ENCODE peak calls at places on chromosomes 3 and 15, in seven cellular contexts. W, F, Z, J, E, L and A are unnamed samples.

GRCh38 chr3:18425641-18426403 is 683 bp upstream of the SATB1 start:
- DNase-seq in L (no peak), F (no peak), W (no peak), E (no peak), J (peak), Z (peak), A (no peak)

GRCh38 chr3:177977381-177978158 is 558.7 kb upstream of the KCNMB2 start:
- DNase-seq in Z (no peak), J (no peak), E (no peak), W (peak), L (peak), F (no peak), A (no peak)

GRCh38 chr15:70259640-70260066 is 161.9 kb upstream of the TLE3 start:
- DNase-seq in J (peak), L (no peak), Z (no peak), W (no peak), E (no peak), F (no peak), A (no peak)

GRCh38 chr3:149432149-149432548 is 42.3 kb upstream of the TM4SF4 start:
- DNase-seq in W (no peak), F (no peak), Z (no peak), E (no peak), L (no peak), J (no peak), A (no peak)

GRCh38 chr3:183486472-183486871 is 58.1 kb upstream of the MCF2L2 start:
- DNase-seq in W (no peak), Z (no peak), J (no peak), L (no peak), F (no peak), E (no peak), A (no peak)

GRCh38 chr3:196207833-196208607 is 3.2 kb downstream of the ZDHHC19 start:
- DNase-seq in L (no peak), E (no peak), J (peak), Z (no peak), F (peak), W (no peak), A (no peak)

GRCh38 chr3:133401374-133402135 is 1.7 kb downstream of the BFSP2 start:
- DNase-seq in Z (peak), E (no peak), F (no peak), W (no peak), J (no peak), L (no peak), A (no peak)

GRCh38 chr15:78109156-78109555 is 16.8 kb downstream of the SH2D7 start:
- DNase-seq in W (no peak), E (no peak), F (no peak), Z (no peak), J (no peak), L (no peak), A (no peak)

GRCh38 chr15:89428246-89428645 is 68.1 kb downstream of the RHCG start:
- DNase-seq in L (no peak), W (no peak), J (no peak), E (no peak), F (no peak), Z (no peak), A (no peak)

GRCh38 chr15:92624401-92624991 is 31.1 kb downstream of the FAM174B start:
- DNase-seq in Z (peak), E (peak), F (no peak), L (no peak), J (peak), W (no peak), A (peak)

GRCh38 chr15:72306211-72306785 is 13.7 kb downstream of the CELF6 start:
- DNase-seq in W (no peak), Z (no peak), J (no peak), F (no peak), L (no peak), E (peak), A (no peak)

GRCh38 chr3:171776411-171776810 is 33.9 kb downstream of the PLD1 start:
- DNase-seq in J (peak), Z (no peak), W (no peak), E (peak), F (no peak), L (no peak), A (no peak)

GRCh38 chr15:59371458-59372351 is 966 bp downstream of the MYO1E start:
- DNase-seq in E (no peak), Z (peak), L (no peak), J (peak), W (no peak), F (no peak), A (no peak)

GRCh38 chr15:66249623-66250174 is 3.9 kb downstream of the MEGF11 start:
- DNase-seq in E (no peak), L (no peak), F (no peak), J (no peak), W (no peak), Z (no peak), A (no peak)

GRCh38 chr15:56052389-56053045 is 59.1 kb upstream of the NEDD4 start:
- DNase-seq in Z (peak), L (peak), E (peak), J (peak), F (peak), W (peak), A (no peak)

GRCh38 chr3:27666708-27667107 is 55.4 kb downstream of the EOMES start:
- DNase-seq in L (no peak), W (no peak), Z (peak), F (no peak), J (no peak), E (peak), A (peak)

GRCh38 chr3:39193391-39193790 is 996 bp upstream of the XIRP1 start:
- DNase-seq in W (no peak), Z (no peak), L (no peak), F (no peak), E (no peak), J (no peak), A (no peak)

GRCh38 chr3:28940530-28940929 is 340.3 kb upstream of the RBMS3 start:
- DNase-seq in E (peak), W (no peak), F (no peak), J (no peak), Z (no peak), L (no peak), A (no peak)

GRCh38 chr3:61806810-61807209 is 245.4 kb downstream of the PTPRG start:
- DNase-seq in E (no peak), Z (no peak), W (no peak), J (no peak), L (no peak), F (no peak), A (no peak)

GRCh38 chr15:76963596-76963995 is 31.3 kb upstream of the PSTPIP1 start:
- DNase-seq in W (no peak), F (no peak), Z (peak), E (no peak), J (no peak), L (no peak), A (no peak)

GRCh38 chr15:53447053-53447574 is 312.3 kb downstream of the WDR72 start:
- DNase-seq in Z (no peak), W (no peak), L (no peak), F (no peak), E (no peak), J (no peak), A (no peak)